ENCODE peak calls at places on chromosomes 2 and 18, in four cellular contexts. E, R, W and N are unnamed samples.

GRCh38 chr18:44680271-44681038 is at the start of gene SETBP1:
- DNase-seq in E (no peak), R (peak), W (no peak), N (peak)

GRCh38 chr2:237097911-237098702 is 12.4 kb downstream of the COPS8 start:
- DNase-seq in E (no peak), R (peak), W (no peak), N (no peak)

GRCh38 chr2:216408426-216409315 is 3.6 kb upstream of the SMARCAL1 start:
- DNase-seq in E (no peak), R (no peak), W (peak), N (peak)

GRCh38 chr2:221708916-221709315 is 136.8 kb upstream of the EPHA4 start:
- DNase-seq in E (no peak), R (no peak), W (no peak), N (no peak)

GRCh38 chr2:25279091-25279651 is 62.6 kb downstream of the DNMT3A start:
- DNase-seq in E (no peak), R (no peak), W (no peak), N (no peak)

GRCh38 chr2:43097650-43098049 is 128.8 kb downstream of the ZFP36L2 start:
- DNase-seq in E (no peak), R (no peak), W (no peak), N (no peak)

GRCh38 chr2:9380702-9381628 is 42.4 kb downstream of the ITGB1BP1 start:
- DNase-seq in E (no peak), R (peak), W (peak), N (no peak)

GRCh38 chr18:44943201-44943881 is 262.7 kb downstream of the SETBP1 start:
- DNase-seq in E (no peak), R (no peak), W (no peak), N (peak)

GRCh38 chr2:143284087-143284675 is 155.0 kb downstream of the ARHGAP15 start:
- DNase-seq in E (peak), R (peak), W (peak), N (no peak)

GRCh38 chr18:75173125-75173432 is 35.9 kb downstream of the PTGR3 start:
- DNase-seq in E (peak), R (no peak), W (peak), N (no peak)

GRCh38 chr2:219642064-219642444 is 14.6 kb downstream of the SLC4A3 start:
- DNase-seq in E (no peak), R (no peak), W (no peak), N (no peak)

GRCh38 chr2:172964511-172964910 is 111.1 kb upstream of the MAP3K20 start:
- DNase-seq in E (no peak), R (no peak), W (no peak), N (no peak)

DNA sequence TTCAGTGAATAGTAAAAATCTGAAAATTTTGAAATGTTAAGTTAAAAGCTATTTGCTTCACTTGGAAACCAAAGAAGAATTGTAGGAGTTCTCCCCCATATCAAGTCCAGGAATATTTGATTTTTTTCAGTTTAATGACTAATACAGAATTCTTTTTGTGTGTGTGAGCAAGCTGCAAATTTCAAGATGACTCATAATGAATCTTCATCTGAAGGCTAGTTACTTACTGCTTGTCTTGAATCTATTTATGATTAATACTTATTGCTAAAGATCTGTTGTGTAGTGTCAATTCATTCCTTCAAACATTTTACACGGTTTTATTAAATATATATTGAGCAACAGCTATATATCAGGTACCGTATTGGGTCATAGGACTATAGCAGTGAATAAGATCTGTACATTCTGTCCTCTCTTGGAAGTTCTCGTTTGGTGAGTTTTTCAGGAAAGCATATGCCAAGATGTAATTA is 47.8 kb upstream of the CAVIN2 start:
- DNase-seq in E (no peak), R (peak), W (no peak), N (no peak)
- TF ChIP-seq RNF2 in E (no peak), R (no peak), W (no peak), N (no peak)

GRCh38 chr2:66679422-66679821 is 244.5 kb downstream of the MEIS1 start:
- DNase-seq in E (no peak), R (no peak), W (no peak), N (no peak)

GRCh38 chr2:66683068-66683467 is 248.1 kb downstream of the MEIS1 start:
- DNase-seq in E (no peak), R (no peak), W (no peak), N (no peak)

GRCh38 chr2:66684289-66684688 is 249.4 kb downstream of the MEIS1 start:
- DNase-seq in E (no peak), R (no peak), W (no peak), N (no peak)

GRCh38 chr2:66683599-66683998 is 248.7 kb downstream of the MEIS1 start:
- DNase-seq in E (no peak), R (no peak), W (no peak), N (no peak)

GRCh38 chr2:66682476-66682875 is 247.6 kb downstream of the MEIS1 start:
- DNase-seq in E (no peak), R (no peak), W (no peak), N (no peak)
- TF ChIP-seq RNF2 in E (no peak), R (no peak), W (no peak), N (no peak)

DNA sequence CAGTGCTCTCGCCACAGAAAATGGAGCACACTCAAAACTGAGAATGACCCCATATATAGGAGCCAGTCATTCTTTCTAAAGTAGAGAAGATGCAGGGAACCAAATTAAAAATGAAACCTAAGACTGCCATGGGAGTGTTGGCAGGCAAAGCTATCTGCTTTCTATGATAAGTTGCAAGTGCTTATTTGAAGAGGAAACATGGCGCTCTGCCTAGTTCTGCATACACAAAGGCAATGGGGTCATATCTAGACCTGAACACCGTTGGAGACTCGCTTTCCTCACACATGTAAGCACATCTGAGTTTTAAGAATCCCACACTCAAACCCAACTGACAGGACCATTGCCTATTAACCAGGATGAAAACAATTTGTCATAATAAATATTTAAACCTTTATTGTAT is 292.5 kb downstream of the ALK start:
- DNase-seq in E (no peak), R (no peak), W (no peak), N (no peak)
- TF ChIP-seq RNF2 in E (no peak), R (no peak), W (no peak), N (no peak)

GRCh38 chr2:232320038-232320790 is 58.3 kb upstream of the ALPP start:
- DNase-seq in E (peak), R (no peak), W (no peak), N (no peak)

GRCh38 chr2:232322560-232323327 is 55.8 kb upstream of the ALPP start:
- DNase-seq in E (no peak), R (no peak), W (no peak), N (no peak)

GRCh38 chr2:232319117-232320037 is 59.2 kb upstream of the ALPP start:
- DNase-seq in E (no peak), R (no peak), W (no peak), N (no peak)

GRCh38 chr2:232321817-232322559 is 56.6 kb upstream of the ALPP start:
- DNase-seq in E (no peak), R (no peak), W (no peak), N (no peak)

DNA sequence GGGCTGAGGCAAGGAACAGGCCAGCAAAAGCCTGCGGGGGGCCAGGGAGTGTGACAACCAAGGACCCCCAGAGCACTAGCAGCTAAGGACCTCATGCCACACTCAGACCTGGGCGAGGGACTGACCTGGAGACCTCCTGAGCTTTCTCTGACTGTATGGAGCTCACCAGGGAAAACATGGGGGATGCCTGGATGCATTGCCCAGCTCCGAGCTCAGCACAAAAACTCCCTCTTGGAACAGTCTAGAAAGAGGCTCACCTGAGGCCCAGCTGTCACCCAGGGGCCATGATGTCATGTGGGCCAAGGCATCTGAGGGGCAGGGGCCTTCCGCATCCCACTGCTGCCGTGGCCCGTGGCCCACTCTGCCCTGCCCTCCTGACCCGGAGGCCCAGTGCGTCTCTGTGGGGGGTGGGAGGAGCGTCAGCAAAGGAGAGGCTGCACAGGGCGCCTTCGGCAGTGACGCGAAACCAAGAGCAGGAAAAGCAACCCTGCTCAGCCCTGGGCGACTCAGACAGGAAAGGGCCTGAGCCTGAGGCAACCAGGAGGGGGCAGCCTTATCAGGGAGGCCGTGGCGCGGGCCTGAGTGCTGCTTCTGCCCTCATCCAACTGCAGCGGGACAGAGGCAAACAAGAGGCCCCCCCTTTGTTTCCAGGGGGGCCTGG is 57.3 kb upstream of the ALPP start:
- DNase-seq in E (no peak), R (no peak), W (no peak), N (no peak)
- TF ChIP-seq RNF2 in E (no peak), R (no peak), W (no peak), N (no peak)

GRCh38 chr2:112841399-112842044 is 4.9 kb upstream of the IL1B start:
- DNase-seq in E (no peak), R (no peak), W (no peak), N (no peak)

GRCh38 chr2:112835553-112836535 is 735 bp downstream of the IL1B start:
- DNase-seq in E (no peak), R (no peak), W (no peak), N (no peak)

GRCh38 chr2:112836695-112837117 is at the start of gene IL1B:
- DNase-seq in E (no peak), R (peak), W (no peak), N (no peak)

GRCh38 chr2:112840068-112840445 is 3.5 kb upstream of the IL1B start:
- DNase-seq in E (no peak), R (no peak), W (no peak), N (no peak)

DNA sequence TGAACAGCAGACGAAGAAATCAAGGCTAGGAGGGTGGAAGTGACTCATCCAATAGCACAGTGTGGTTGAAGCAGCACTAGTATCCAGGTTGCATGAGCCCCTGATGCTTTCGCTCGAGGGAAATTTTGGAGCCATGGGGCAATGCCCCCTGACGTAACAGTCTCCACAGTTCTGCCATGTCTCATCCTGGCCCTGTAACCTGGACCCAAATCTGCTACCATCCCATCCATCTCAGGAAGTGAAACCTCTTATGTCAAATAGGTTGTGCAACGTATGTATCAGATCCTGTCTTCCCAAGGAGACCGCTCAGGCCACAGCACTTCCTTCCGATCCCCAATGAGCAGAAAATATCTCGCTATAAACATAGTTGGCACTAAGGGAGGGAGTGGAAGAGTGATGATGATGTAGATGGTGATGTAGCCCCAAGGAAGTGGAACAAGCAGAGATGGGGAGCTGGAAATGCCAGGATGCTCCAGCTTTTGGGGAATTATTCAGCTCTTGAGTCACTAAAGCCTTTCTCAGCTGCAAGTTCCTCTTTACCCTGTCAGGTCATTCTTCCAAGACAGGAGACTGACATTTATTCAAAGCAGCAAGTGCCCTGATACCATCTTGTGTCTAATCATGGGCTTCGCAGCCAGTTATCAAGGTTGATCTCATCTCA is 3.0 kb upstream of the IL1B start:
- DNase-seq in E (no peak), R (no peak), W (no peak), N (no peak)
- TF ChIP-seq RNF2 in E (no peak), R (no peak), W (no peak), N (no peak)

GRCh38 chr2:109510136-109511028 is 103.4 kb downstream of the SEPTIN10 start:
- DNase-seq in E (peak), R (peak), W (peak), N (peak)
- TF ChIP-seq RNF2 in E (no peak), R (no peak), W (no peak), N (no peak)

GRCh38 chr2:199659207-199659606 is 191.8 kb downstream of the FTCDNL1 start:
- DNase-seq in E (peak), R (no peak), W (no peak), N (peak)
- TF ChIP-seq RNF2 in E (no peak), R (no peak), W (no peak), N (no peak)